ENCODE peak calls at places on chromosomes 1 and 21, in six cellular contexts. N is T-helper 1 cell; G is stimulated activated CD4-positive, alpha-beta T cell treated with anti-CD3 and anti-CD28 coated beads, Interleukin-4, amount 100 ng/mL, for 1 hour; C is GDM1; T is kidney glomerular epithelial cell; Z is body of pancreas. H is an unnamed sample.
A peak's percentile ranks its signal among the peaks of the same experiment; 100 is the strongest.

GRCh38 chr1:228136908-228137307 is 3.2 kb upstream of the GUK1 start:
- DNase-seq in G (no peak), T (no peak), Z (no peak), C (no peak), N (no peak), H (no peak)

GRCh38 chr21:30444204-30444603 is 4.1 kb downstream of the KRTAP15-1 start:
- DNase-seq in N (no peak), C (no peak), G (no peak), Z (no peak), T (no peak), H (no peak)

GRCh38 chr1:30378991-30379581 is 344.3 kb downstream of the MATN1 start:
- DNase-seq in N (no peak), T (no peak), G (no peak), C (no peak), Z (no peak), H (no peak)

GRCh38 chr1:170618418-170618817 is 45.5 kb upstream of the PRRX1 start:
- DNase-seq in T (no peak), N (no peak), C (no peak), G (no peak), Z (no peak), H (no peak)

GRCh38 chr21:22871692-22872091 is 1873.5 kb downstream of the NCAM2 start:
- DNase-seq in N (no peak), T (no peak), G (no peak), Z (no peak), C (no peak), H (no peak)

GRCh38 chr1:240621249-240621648 is 9.3 kb upstream of the GREM2 start:
- DNase-seq in N (no peak), G (no peak), T (peak; percentile 74), C (no peak), Z (no peak), H (no peak)

GRCh38 chr1:5847013-5847654 is 145.1 kb downstream of the NPHP4 start:
- DNase-seq in Z (no peak), N (no peak), C (no peak), G (no peak), T (peak; percentile 5), H (no peak)

GRCh38 chr1:24923485-24924113 is 6.5 kb downstream of the RUNX3 start:
- DNase-seq in T (no peak), Z (no peak), N (no peak), G (no peak), C (no peak), H (no peak)

GRCh38 chr1:94245747-94246438 is 8.5 kb upstream of the ARHGAP29 start:
- DNase-seq in Z (no peak), G (no peak), N (no peak), C (no peak), T (no peak), H (no peak)

GRCh38 chr1:85830837-85831236 is 122.6 kb upstream of the ZNHIT6 start:
- DNase-seq in N (no peak), C (no peak), G (no peak), Z (no peak), T (no peak), H (no peak)